ENCODE peak calls at places on chromosomes 13 and 19, in ten cellular contexts. M is stimulated activated CD4-positive, alpha-beta T cell treated with anti-CD3 and anti-CD28 coated beads, TNF-alpha, amount 100 ng/mL, for 4 hours; Q is progenitor cell of endocrine pancreas; K is caudate nucleus; H is cerebellar cortex; Z is prostate gland; T is DMS 273 treated with DMSO at 0.1 percent for 48 hours; A is GM19239; L is aorta; S is HuH-7.5. N is an unnamed sample.

GRCh38 chr13:40127476-40127875 is 472.0 kb downstream of the COG6 start:
- DNase-seq in M (no peak), A (no peak), H (no peak), Z (no peak), L (no peak), S (no peak), Q (no peak), K (no peak), T (no peak), N (no peak)

GRCh38 chr13:67950594-67950993 is 720.5 kb upstream of the PCDH9 start:
- DNase-seq in S (no peak), Q (no peak), M (no peak), T (no peak), Z (no peak), K (no peak), A (no peak), L (no peak), H (no peak), N (no peak)

GRCh38 chr13:44365008-44365407 is 8.6 kb upstream of the SERP2 start:
- DNase-seq in Q (no peak), A (no peak), H (no peak), T (no peak), L (no peak), Z (no peak), S (no peak), M (no peak), K (no peak), N (no peak)

GRCh38 chr19:49925486-49925885 is 3.5 kb upstream of the ATF5 start:
- DNase-seq in T (no peak), K (no peak), Z (no peak), H (no peak), M (no peak), Q (no peak), L (no peak), A (no peak), S (no peak), N (no peak)

GRCh38 chr19:48325265-48325910 is at the start of gene EMP3:
- DNase-seq in Z (peak), Q (no peak), A (peak), K (no peak), M (peak), L (peak), T (no peak), H (peak), S (peak), N (peak)

GRCh38 chr19:39156230-39156890 is 30.8 kb downstream of the PAK4 start:
- DNase-seq in Z (no peak), A (no peak), H (no peak), K (no peak), M (no peak), Q (no peak), S (no peak), L (no peak), T (no peak), N (no peak)

GRCh38 chr19:8666814-8667405 is 31.7 kb downstream of the ACTL9 start:
- DNase-seq in Q (no peak), L (no peak), S (no peak), T (no peak), H (no peak), M (no peak), Z (no peak), K (no peak), A (no peak), N (no peak)

GRCh38 chr13:110425444-110425780 is 118.3 kb downstream of the COL4A2 start:
- DNase-seq in A (no peak), T (no peak), H (no peak), L (no peak), Q (no peak), K (no peak), Z (no peak), S (no peak), M (no peak), N (no peak)

GRCh38 chr13:97781891-97782305 is 171.6 kb upstream of the IPO5 start:
- DNase-seq in M (no peak), K (no peak), S (no peak), A (no peak), Z (no peak), L (peak), Q (no peak), H (no peak), T (no peak), N (no peak)

GRCh38 chr13:26017932-26018690 is 33.7 kb downstream of the SHISA2 start:
- DNase-seq in A (no peak), Q (no peak), S (no peak), T (no peak), Z (no peak), L (no peak), K (no peak), H (no peak), M (no peak), N (no peak)

GRCh38 chr13:90293793-90294361 is 1053.6 kb upstream of the MIR17HG start:
- DNase-seq in Z (no peak), H (no peak), M (no peak), Q (no peak), K (no peak), T (no peak), S (no peak), A (no peak), L (no peak), N (no peak)

GRCh38 chr19:55939206-55939605 is 7.1 kb upstream of the NLRP13 start:
- DNase-seq in Z (no peak), Q (no peak), L (no peak), T (no peak), A (no peak), K (no peak), H (no peak), S (no peak), M (no peak), N (no peak)

GRCh38 chr13:40987606-40988280 is 31.4 kb downstream of the ELF1 start:
- DNase-seq in Z (no peak), M (no peak), Q (no peak), T (no peak), S (no peak), L (no peak), A (no peak), H (no peak), K (no peak), N (no peak)

GRCh38 chr13:113657851-113658741 is at the start of gene ATP4B:
- DNase-seq in Z (no peak), S (no peak), K (no peak), T (no peak), Q (no peak), M (no peak), A (no peak), L (peak), H (no peak), N (no peak)

GRCh38 chr19:56594783-56595547 is at the start of gene ZNF71:
- DNase-seq in T (peak), Q (peak), M (peak), A (peak), K (peak), Z (peak), S (peak), L (peak), H (peak), N (peak)

GRCh38 chr13:24834902-24835510 is 71.0 kb downstream of the RNF17 start:
- DNase-seq in Q (no peak), S (no peak), L (no peak), A (no peak), M (no peak), Z (no peak), H (no peak), K (no peak), T (no peak), N (no peak)

GRCh38 chr13:102460806-102461205 is 59.0 kb upstream of the FGF14 start:
- DNase-seq in H (no peak), K (no peak), M (no peak), Q (no peak), S (no peak), T (no peak), A (no peak), L (no peak), Z (no peak), N (no peak)

GRCh38 chr13:99322297-99323103 is 15.3 kb upstream of the GPR183 start:
- DNase-seq in H (no peak), S (no peak), Q (no peak), M (no peak), K (no peak), L (no peak), Z (no peak), T (no peak), A (peak), N (no peak)

GRCh38 chr19:44303976-44304568 is 753 bp downstream of the ZNF235 start:
- DNase-seq in L (no peak), S (no peak), A (no peak), K (no peak), Q (no peak), M (no peak), Z (peak), H (peak), T (no peak), N (no peak)

GRCh38 chr13:110592670-110593069 is 22.7 kb upstream of the NAXD start:
- DNase-seq in K (no peak), L (no peak), Z (no peak), M (no peak), S (no peak), Q (no peak), H (no peak), A (no peak), T (no peak), N (no peak)

GRCh38 chr19:3125900-3126524 is 9.8 kb upstream of the GNA15 start:
- DNase-seq in A (peak), L (no peak), K (no peak), S (peak), Z (no peak), M (peak), Q (peak), H (peak), T (peak), N (peak)

GRCh38 chr19:33193864-33194362 is at the start of gene LRP3:
- DNase-seq in Q (peak), Z (peak), S (peak), T (no peak), M (no peak), H (peak), K (no peak), A (no peak), L (peak), N (peak)

GRCh38 chr19:55691561-55692481 is 16.8 kb downstream of the EPN1 start:
- DNase-seq in T (no peak), Z (no peak), S (no peak), K (no peak), L (no peak), H (no peak), M (no peak), A (no peak), Q (no peak), N (no peak)

GRCh38 chr13:98509271-98510155 is 67.4 kb downstream of the STK24 start:
- DNase-seq in S (no peak), L (peak), M (no peak), T (no peak), A (no peak), K (no peak), Q (no peak), H (no peak), Z (no peak), N (no peak)

GRCh38 chr13:106847049-106847448 is 279.1 kb upstream of the ARGLU1 start:
- DNase-seq in L (no peak), A (no peak), T (no peak), S (no peak), H (no peak), Z (no peak), Q (no peak), M (no peak), K (no peak), N (no peak)

GRCh38 chr19:8494158-8494557 is 8.3 kb downstream of the PRAM1 start:
- DNase-seq in H (no peak), K (no peak), L (no peak), Z (no peak), Q (no peak), A (no peak), S (no peak), T (no peak), M (no peak), N (no peak)

GRCh38 chr19:10290876-10291553 is 1.3 kb downstream of the ICAM5 start:
- DNase-seq in Z (no peak), T (peak), L (peak), M (peak), S (peak), H (no peak), Q (no peak), K (peak), A (no peak), N (peak)

GRCh38 chr19:7681336-7682174 is 922 bp downstream of the TRAPPC5 start:
- DNase-seq in T (no peak), H (peak), L (peak), K (peak), A (peak), Z (peak), M (peak), Q (peak), S (peak), N (peak)

GRCh38 chr13:31014461-31014860 is 82.0 kb downstream of the TEX26 start:
- DNase-seq in T (no peak), A (no peak), H (no peak), L (no peak), K (no peak), M (no peak), Z (no peak), S (no peak), Q (no peak), N (no peak)

GRCh38 chr13:104614746-104615145 is 1548.5 kb upstream of the SLC10A2 start:
- DNase-seq in M (no peak), Q (no peak), S (no peak), Z (no peak), A (no peak), K (no peak), T (no peak), H (no peak), L (no peak), N (no peak)

GRCh38 chr13:47287291-47287751 is 390.5 kb upstream of the HTR2A start:
- DNase-seq in M (no peak), S (no peak), A (no peak), K (no peak), T (no peak), Q (no peak), H (no peak), L (no peak), Z (no peak), N (no peak)

GRCh38 chr13:20340136-20340758 is 108.1 kb upstream of the GJB6 start:
- DNase-seq in L (no peak), H (no peak), S (no peak), M (no peak), T (no peak), Q (no peak), K (peak), A (no peak), Z (no peak), N (no peak)

GRCh38 chr13:109331898-109332297 is 454.5 kb downstream of the IRS2 start:
- DNase-seq in H (no peak), Z (no peak), K (no peak), M (no peak), Q (no peak), L (no peak), A (no peak), S (no peak), T (peak), N (peak)

GRCh38 chr13:102983496-102983895 is 82.7 kb downstream of the SLC10A2 start:
- DNase-seq in A (no peak), M (no peak), L (no peak), S (no peak), Q (no peak), T (no peak), H (no peak), Z (no peak), K (no peak), N (no peak)

GRCh38 chr13:73273737-73274136 is 214.9 kb downstream of the KLF5 start:
- DNase-seq in S (no peak), K (no peak), M (no peak), L (no peak), Q (no peak), T (no peak), H (no peak), Z (no peak), A (no peak), N (no peak)

GRCh38 chr19:34962281-34962944 is 1.6 kb downstream of the ZNF792 start:
- DNase-seq in A (no peak), S (no peak), Z (no peak), H (peak), L (no peak), Q (no peak), T (no peak), M (no peak), K (no peak), N (no peak)